ENCODE peak calls at places on chromosomes 11 and 22, in four cellular contexts. One of them, this sample, is unnamed.

GRCh38 chr11:62394825-62395538 is 23.9 kb upstream of the SCGB1A1 start:
- DNase-seq in K562: peak; percentile 57
- DNase-seq in GM12878: peak; percentile 28
- DNase-seq in H1: peak; percentile 82
- DNase-seq in this sample: peak; percentile 61

GRCh38 chr11:87176044-87176443 is 138.3 kb downstream of the TMEM135 start:
- DNase-seq in K562: no peak
- DNase-seq in GM12878: no peak
- DNase-seq in H1: no peak
- DNase-seq in this sample: peak; percentile 60

GRCh38 chr22:22037229-22037628 is 54.6 kb upstream of the TOP3B start:
- DNase-seq in K562: no peak
- DNase-seq in GM12878: no peak
- DNase-seq in H1: no peak
- DNase-seq in this sample: no peak

GRCh38 chr11:11782532-11783110 is 59.2 kb upstream of the USP47 start:
- DNase-seq in K562: no peak
- DNase-seq in GM12878: no peak
- DNase-seq in H1: no peak
- DNase-seq in this sample: no peak

GRCh38 chr11:75492181-75492820 is 33.4 kb downstream of the GDPD5 start:
- DNase-seq in K562: no peak
- DNase-seq in GM12878: no peak
- DNase-seq in H1: no peak
- DNase-seq in this sample: no peak

GRCh38 chr11:76803023-76803422 is 19.9 kb downstream of the TSKU start:
- DNase-seq in K562: no peak
- DNase-seq in GM12878: no peak
- DNase-seq in H1: no peak
- DNase-seq in this sample: no peak

GRCh38 chr11:69912911-69913451 is 93.8 kb upstream of the FGF3 start:
- DNase-seq in K562: no peak
- DNase-seq in GM12878: no peak
- DNase-seq in H1: peak; percentile 50
- DNase-seq in this sample: no peak

GRCh38 chr11:11931461-11932055 is 76.9 kb downstream of the DKK3 start:
- DNase-seq in K562: peak; percentile 26
- DNase-seq in GM12878: no peak
- DNase-seq in H1: no peak
- DNase-seq in this sample: peak; percentile 38

GRCh38 chr22:45882881-45883810 is 93.8 kb downstream of the WNT7B start:
- DNase-seq in K562: no peak
- DNase-seq in GM12878: no peak
- DNase-seq in H1: no peak
- DNase-seq in this sample: no peak

GRCh38 chr22:38177926-38178604 is 3.6 kb downstream of the PLA2G6 start:
- DNase-seq in K562: no peak
- DNase-seq in GM12878: no peak
- DNase-seq in H1: no peak
- DNase-seq in this sample: peak; percentile 82

GRCh38 chr11:67558084-67558772 is 25.4 kb upstream of the GSTP1 start:
- DNase-seq in K562: no peak
- DNase-seq in GM12878: peak; percentile 61
- DNase-seq in H1: no peak
- DNase-seq in this sample: no peak

GRCh38 chr22:43560651-43561050 is 148.8 kb downstream of the MPPED1 start:
- DNase-seq in K562: no peak
- DNase-seq in GM12878: no peak
- DNase-seq in H1: no peak
- DNase-seq in this sample: no peak
- TF ChIP-seq EGR1 in K562: no peak
- TF ChIP-seq EGR1 in GM12878: no peak
- TF ChIP-seq EGR1 in H1: no peak
- TF ChIP-seq EGR1 in this sample: no peak

GRCh38 chr22:26975865-26976264 is 318.5 kb downstream of the MIAT start:
- DNase-seq in K562: no peak
- DNase-seq in GM12878: no peak
- DNase-seq in H1: no peak
- DNase-seq in this sample: no peak

GRCh38 chr22:26975381-26975780 is 318.0 kb downstream of the MIAT start:
- DNase-seq in K562: no peak
- DNase-seq in GM12878: no peak
- DNase-seq in H1: no peak
- DNase-seq in this sample: no peak

GRCh38 chr22:26972281-26972680 is 314.9 kb downstream of the MIAT start:
- DNase-seq in K562: no peak
- DNase-seq in GM12878: no peak
- DNase-seq in H1: no peak
- DNase-seq in this sample: no peak

GRCh38 chr22:26977741-26978140 is 320.4 kb downstream of the MIAT start:
- DNase-seq in K562: no peak
- DNase-seq in GM12878: no peak
- DNase-seq in H1: no peak
- DNase-seq in this sample: no peak

GRCh38 chr22:26974914-26975313 is 317.5 kb downstream of the MIAT start:
- DNase-seq in K562: no peak
- DNase-seq in GM12878: no peak
- DNase-seq in H1: no peak
- DNase-seq in this sample: no peak
- TF ChIP-seq EGR1 in K562: no peak
- TF ChIP-seq EGR1 in GM12878: no peak
- TF ChIP-seq EGR1 in H1: no peak
- TF ChIP-seq EGR1 in this sample: no peak

GRCh38 chr22:35523167-35523928 is 17.3 kb upstream of the RASD2 start:
- DNase-seq in K562: no peak
- DNase-seq in GM12878: no peak
- DNase-seq in H1: no peak
- DNase-seq in this sample: no peak

GRCh38 chr22:35522571-35523149 is 18.0 kb upstream of the RASD2 start:
- DNase-seq in K562: no peak
- DNase-seq in GM12878: no peak
- DNase-seq in H1: no peak
- DNase-seq in this sample: no peak

GRCh38 chr22:35526333-35526979 is 14.2 kb upstream of the RASD2 start:
- DNase-seq in K562: no peak
- DNase-seq in GM12878: no peak
- DNase-seq in H1: no peak
- DNase-seq in this sample: no peak

GRCh38 chr22:35524966-35525686 is 15.5 kb upstream of the RASD2 start:
- DNase-seq in K562: no peak
- DNase-seq in GM12878: no peak
- DNase-seq in H1: no peak
- DNase-seq in this sample: no peak

DNA sequence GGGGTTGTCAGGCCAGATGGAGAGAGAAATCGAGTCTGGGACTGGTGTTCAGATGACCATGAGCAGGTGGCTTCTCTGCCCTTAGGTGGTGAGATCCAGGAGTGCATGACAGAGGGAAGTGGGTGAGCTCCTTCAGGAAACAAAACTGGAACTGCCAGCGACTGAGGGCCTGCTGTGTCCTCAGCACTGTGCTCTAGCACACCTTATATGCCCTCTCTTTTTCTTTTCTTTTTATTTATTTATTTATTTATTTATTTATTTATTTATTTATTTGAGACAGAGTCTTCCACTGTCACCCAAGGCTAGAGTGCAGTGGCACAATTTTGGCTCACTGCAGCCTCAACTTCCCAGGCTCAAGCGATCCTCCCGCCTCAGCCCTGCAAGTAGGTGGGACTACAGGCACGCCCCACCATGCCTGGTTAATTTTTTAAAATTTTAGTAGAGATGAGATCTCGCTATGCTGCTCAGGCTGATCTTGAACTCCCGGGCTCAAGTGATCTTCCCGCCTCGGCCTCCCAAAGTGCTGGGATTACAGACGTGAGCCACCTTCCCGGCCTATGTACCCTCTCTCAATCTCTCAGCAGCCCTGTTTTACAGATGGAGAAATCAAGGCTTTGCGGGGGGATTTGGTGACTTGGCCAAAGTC is 14.8 kb upstream of the RASD2 start:
- DNase-seq in K562: no peak
- DNase-seq in GM12878: no peak
- DNase-seq in H1: no peak
- DNase-seq in this sample: no peak
- TF ChIP-seq EGR1 in K562: no peak
- TF ChIP-seq EGR1 in GM12878: no peak
- TF ChIP-seq EGR1 in H1: no peak
- TF ChIP-seq EGR1 in this sample: no peak

GRCh38 chr11:105100206-105100605 is 39.4 kb downstream of the CARD18 start:
- DNase-seq in K562: no peak
- DNase-seq in GM12878: no peak
- DNase-seq in H1: no peak
- DNase-seq in this sample: no peak
- TF ChIP-seq EGR1 in K562: no peak
- TF ChIP-seq EGR1 in GM12878: no peak
- TF ChIP-seq EGR1 in H1: no peak
- TF ChIP-seq EGR1 in this sample: no peak

GRCh38 chr22:27881404-27881803 is 37.7 kb downstream of the PITPNB start:
- DNase-seq in K562: no peak
- DNase-seq in GM12878: no peak
- DNase-seq in H1: no peak
- DNase-seq in this sample: no peak
- TF ChIP-seq EGR1 in K562: no peak
- TF ChIP-seq EGR1 in GM12878: no peak
- TF ChIP-seq EGR1 in H1: no peak
- TF ChIP-seq EGR1 in this sample: no peak

This sample was measured in HCT116.